ENCODE peak calls at places on chromosomes 5 and 9, in seven cellular contexts. U is neuronal stem cell, W is H9, L is mesendoderm, R is H1, V is IMR-90, S is trophoblast cell. A is an unnamed sample.

GRCh38 chr5:150263801-150264621 is 25.6 kb downstream of the CAMK2A start:
- DNase-seq in U (no peak), L (no peak), S (no peak), W (no peak), R (no peak), V (peak; percentile 90), A (peak; percentile 84)

GRCh38 chr5:4513381-4513780 is 626.7 kb upstream of the ADAMTS16 start:
- DNase-seq in R (no peak), V (no peak), U (no peak), L (no peak), W (no peak), S (no peak), A (no peak)

GRCh38 chr5:114010362-114010761 is 351.5 kb upstream of the KCNN2 start:
- DNase-seq in U (no peak), W (no peak), L (no peak), V (peak; percentile 87), R (no peak), S (no peak), A (no peak)

GRCh38 chr5:32709789-32710334 is 1.3 kb upstream of the NPR3 start:
- DNase-seq in W (peak; percentile 81), V (peak; percentile 79), S (peak; percentile 20), L (peak; percentile 81), R (peak; percentile 78), U (peak; percentile 71), A (peak; percentile 85)

GRCh38 chr9:89661956-89662717 is 57.3 kb downstream of the GADD45G start:
- DNase-seq in S (peak; percentile 93), V (peak; percentile 86), U (peak; percentile 84), W (peak; percentile 98), R (peak; percentile 95), L (peak; percentile 97), A (peak; percentile 97)

GRCh38 chr5:60668715-60669304 is 31.2 kb downstream of the DEPDC1B start:
- DNase-seq in W (no peak), R (no peak), V (peak; percentile 41), U (no peak), S (no peak), L (peak; percentile 19), A (peak; percentile 45)

GRCh38 chr5:55994502-55994997 is at the start of gene IL6ST:
- DNase-seq in S (peak; percentile 68), U (no peak), W (peak; percentile 77), R (no peak), V (peak; percentile 93), L (peak; percentile 85), A (peak; percentile 96)

GRCh38 chr5:50667653-50668403 is 1.4 kb downstream of the PARP8 start:
- DNase-seq in S (peak; percentile 35), V (peak; percentile 52), R (no peak), L (peak; percentile 86), W (peak; percentile 77), U (peak; percentile 67), A (peak; percentile 88)

GRCh38 chr9:89366711-89367110 is 48.4 kb downstream of the SECISBP2 start:
- DNase-seq in S (no peak), U (no peak), L (no peak), W (no peak), V (no peak), R (no peak), A (no peak)

DNA sequence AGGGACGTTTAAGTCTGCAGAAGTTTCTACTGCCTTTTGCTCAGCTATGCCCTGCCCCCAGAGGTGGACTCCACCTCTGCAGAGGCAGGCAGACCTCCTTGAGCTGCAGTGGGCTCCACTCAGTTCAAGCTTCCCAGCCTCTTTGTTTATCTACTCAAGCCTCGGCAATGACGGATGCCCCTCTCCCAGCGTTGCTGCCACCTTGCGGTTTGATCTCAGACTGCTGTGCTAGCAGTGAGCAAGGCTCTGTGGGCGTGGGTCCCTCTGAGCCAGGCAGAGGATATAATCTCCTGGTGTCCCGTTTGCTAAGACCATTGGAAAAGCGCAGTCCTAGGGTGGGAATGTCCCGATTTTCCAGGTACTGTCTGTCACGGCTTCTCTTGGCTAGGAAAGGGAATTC is 2188.5 kb upstream of the WWC1 start:
- DNase-seq in W (no peak), L (no peak), S (no peak), R (no peak), V (no peak), U (no peak), A (no peak)
- H3K23ac ChIP-seq in W (no peak overlapping the region), L (no peak overlapping the region), S (no peak overlapping the region), R (no peak overlapping the region), V (no peak overlapping the region), U (no peak overlapping the region), A (no peak overlapping the region)

GRCh38 chr9:132769895-132770774 is 99.9 kb downstream of the GTF3C4 start:
- DNase-seq in L (peak; percentile 74), S (peak; percentile 17), R (peak; percentile 78), W (peak; percentile 87), V (peak; percentile 51), U (peak; percentile 48), A (peak; percentile 78)
- H3K23ac ChIP-seq in L (peak overlapping the region; percentile 50), S (no peak overlapping the region), R (no peak overlapping the region), W (no peak overlapping the region), V (peak overlapping the region; percentile 46), U (no peak overlapping the region), A (peak overlapping the region; percentile 14)

GRCh38 chr9:106753155-106753671 is 109.8 kb upstream of the ZNF462 start:
- DNase-seq in L (peak; percentile 8), U (no peak), W (no peak), V (peak; percentile 7), R (no peak), S (no peak), A (peak; percentile 91)
- H3K23ac ChIP-seq in L (no peak overlapping the region), U (no peak overlapping the region), W (no peak overlapping the region), V (no peak overlapping the region), R (no peak overlapping the region), S (no peak overlapping the region), A (no peak overlapping the region)

GRCh38 chr5:122608222-122608621 is 166.7 kb upstream of the SNX2 start:
- DNase-seq in R (no peak), V (no peak), U (no peak), W (no peak), L (no peak), S (no peak), A (no peak)
- H3K23ac ChIP-seq in R (no peak overlapping the region), V (no peak overlapping the region), U (no peak overlapping the region), W (no peak overlapping the region), L (no peak overlapping the region), S (no peak overlapping the region), A (no peak overlapping the region)

GRCh38 chr9:121405899-121406298 is 35.8 kb upstream of the STOM start:
- DNase-seq in W (no peak), V (no peak), U (no peak), L (no peak), R (no peak), S (no peak), A (no peak)
- H3K23ac ChIP-seq in W (no peak overlapping the region), V (no peak overlapping the region), U (no peak overlapping the region), L (no peak overlapping the region), R (no peak overlapping the region), S (no peak overlapping the region), A (no peak overlapping the region)

DNA sequence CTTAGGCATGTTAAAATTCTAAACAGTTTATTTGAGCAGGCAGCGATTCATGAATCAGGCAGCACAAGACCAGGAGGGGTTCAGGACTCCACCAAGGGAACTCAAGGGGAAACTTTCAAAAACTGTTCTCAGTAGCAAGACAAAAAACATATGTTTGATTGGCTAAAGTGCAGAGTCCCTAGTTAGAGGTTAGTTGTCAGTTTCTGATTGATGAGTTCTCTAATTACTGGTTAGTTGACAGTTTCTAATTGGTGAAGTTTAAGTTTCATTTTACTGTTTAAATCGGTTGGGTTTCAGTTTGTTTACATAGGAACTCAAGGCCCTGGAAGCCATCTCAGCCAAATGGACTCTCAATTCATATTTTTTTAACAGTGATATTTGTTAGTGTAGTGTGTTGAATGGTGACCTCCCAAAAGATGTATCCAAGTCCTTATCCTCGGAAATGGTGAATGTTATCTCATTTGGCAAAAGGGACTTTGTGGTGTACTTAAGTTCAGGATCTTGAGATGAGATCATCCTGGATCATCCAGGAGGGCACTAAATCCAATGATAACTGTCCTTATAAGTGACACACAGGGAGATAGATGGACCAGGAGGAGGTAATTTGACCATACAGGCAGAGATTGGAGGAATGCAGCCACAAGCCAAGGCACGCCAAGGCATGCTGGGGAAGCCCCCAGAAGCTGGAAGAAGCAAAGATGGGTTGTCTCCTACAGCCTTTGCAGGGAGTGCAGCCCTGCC is 219.2 kb upstream of the RAI14 start:
- DNase-seq in U (no peak), S (no peak), R (no peak), W (no peak), V (peak; percentile 79), L (no peak), A (peak; percentile 61)
- H3K23ac ChIP-seq in U (no peak overlapping the region), S (no peak overlapping the region), R (no peak overlapping the region), W (no peak overlapping the region), V (peak overlapping the region; percentile 6), L (no peak overlapping the region), A (no peak overlapping the region)

GRCh38 chr5:36168737-36169136 is 16.8 kb downstream of the SKP2 start:
- DNase-seq in L (no peak), S (peak; percentile 83), R (no peak), U (no peak), V (no peak), W (no peak), A (no peak)
- H3K23ac ChIP-seq in L (no peak overlapping the region), S (no peak overlapping the region), R (no peak overlapping the region), U (no peak overlapping the region), V (no peak overlapping the region), W (no peak overlapping the region), A (no peak overlapping the region)

DNA sequence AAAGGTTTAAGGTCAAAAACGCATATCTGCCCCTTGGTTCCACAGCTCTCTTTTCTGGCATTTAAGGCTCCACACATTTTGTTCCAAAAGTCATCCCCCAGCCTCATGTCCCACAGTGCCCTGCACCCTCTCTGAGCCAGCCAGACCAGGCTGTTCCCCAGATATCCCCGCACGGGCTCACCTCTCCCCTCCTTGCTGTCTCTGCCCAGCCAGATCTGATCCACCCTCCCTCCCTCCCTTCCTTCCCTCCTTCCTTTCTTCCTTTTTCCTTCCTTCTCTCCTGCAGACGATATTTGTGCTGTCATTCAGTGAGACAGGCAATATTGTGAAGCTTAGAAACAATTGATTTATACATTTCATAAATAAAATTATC is 37.0 kb downstream of the DUSP1 start:
- DNase-seq in W (no peak), S (no peak), L (no peak), R (no peak), V (no peak), U (no peak), A (no peak)
- H3K23ac ChIP-seq in W (no peak overlapping the region), S (no peak overlapping the region), L (no peak overlapping the region), R (no peak overlapping the region), V (peak overlapping the region; percentile 41), U (no peak overlapping the region), A (no peak overlapping the region)

DNA sequence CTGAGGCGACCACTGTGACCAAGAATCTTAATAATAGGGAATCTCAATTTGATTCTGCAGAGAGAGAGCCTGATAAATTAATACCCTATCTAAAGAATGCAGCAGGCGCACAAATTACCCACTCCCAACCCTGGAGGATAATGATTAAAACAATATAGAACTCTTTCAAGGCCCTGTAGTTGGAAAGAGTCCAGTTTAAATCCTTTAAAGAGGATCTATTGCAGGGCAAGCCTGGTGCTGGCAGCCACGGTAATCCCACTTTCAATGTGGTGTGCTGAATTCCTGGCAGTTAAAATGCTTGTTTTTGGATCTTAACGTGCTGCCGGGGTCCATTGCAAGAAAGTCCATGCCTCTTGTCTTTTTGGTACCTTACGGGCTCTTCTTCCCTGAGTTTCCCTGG is 20.5 kb downstream of the MARCHF6 start:
- DNase-seq in R (no peak), L (no peak), S (no peak), V (no peak), U (no peak), W (no peak), A (no peak)
- H3K23ac ChIP-seq in R (no peak overlapping the region), L (no peak overlapping the region), S (no peak overlapping the region), V (no peak overlapping the region), U (no peak overlapping the region), W (no peak overlapping the region), A (no peak overlapping the region)

GRCh38 chr9:87868635-87869034 is 14.0 kb upstream of the SPATA31E1 start:
- DNase-seq in S (no peak), R (no peak), U (no peak), V (no peak), W (no peak), L (no peak), A (no peak)
- H3K23ac ChIP-seq in S (no peak overlapping the region), R (no peak overlapping the region), U (no peak overlapping the region), V (no peak overlapping the region), W (no peak overlapping the region), L (no peak overlapping the region), A (no peak overlapping the region)